ENCODE peak calls at places on chromosome 7, in seven cellular contexts. One of them, this sample, is unnamed.

GRCh38 chr7:151064993-151065392 is 5.6 kb downstream of the SLC4A2 start:
- DNase-seq in stimulated activated CD8-positive, alpha-beta memory T cell treated with anti-CD3 and anti-CD28 coated beads, Interleukin-15, amount 100 ng/mL, for 4 hours: no peak
- DNase-seq in GM04503: no peak
- DNase-seq in NCI-H510A treated with DMSO at 0.1 percent for 48 hours: no peak
- DNase-seq in activated effector memory CD4-positive, alpha-beta T cell treated with anti-CD3 and anti-CD28 coated beads, Interleukin-2, amount 50 U/mL, for 16 hours: no peak
- DNase-seq in HuH-7: no peak
- DNase-seq in hypothalamus: no peak
- DNase-seq in this sample: no peak

GRCh38 chr7:8282871-8283270 is 20.9 kb upstream of the ICA1 start:
- DNase-seq in stimulated activated CD8-positive, alpha-beta memory T cell treated with anti-CD3 and anti-CD28 coated beads, Interleukin-15, amount 100 ng/mL, for 4 hours: no peak
- DNase-seq in GM04503: no peak
- DNase-seq in NCI-H510A treated with DMSO at 0.1 percent for 48 hours: no peak
- DNase-seq in activated effector memory CD4-positive, alpha-beta T cell treated with anti-CD3 and anti-CD28 coated beads, Interleukin-2, amount 50 U/mL, for 16 hours: no peak
- DNase-seq in HuH-7: no peak
- DNase-seq in hypothalamus: no peak
- DNase-seq in this sample: no peak

GRCh38 chr7:118870187-118870586 is 645.7 kb downstream of the ANKRD7 start:
- DNase-seq in stimulated activated CD8-positive, alpha-beta memory T cell treated with anti-CD3 and anti-CD28 coated beads, Interleukin-15, amount 100 ng/mL, for 4 hours: no peak
- DNase-seq in GM04503: no peak
- DNase-seq in NCI-H510A treated with DMSO at 0.1 percent for 48 hours: no peak
- DNase-seq in activated effector memory CD4-positive, alpha-beta T cell treated with anti-CD3 and anti-CD28 coated beads, Interleukin-2, amount 50 U/mL, for 16 hours: no peak
- DNase-seq in HuH-7: no peak
- DNase-seq in hypothalamus: no peak
- DNase-seq in this sample: no peak

GRCh38 chr7:57207836-57208235 is 75.6 kb upstream of the ZNF479 start:
- DNase-seq in stimulated activated CD8-positive, alpha-beta memory T cell treated with anti-CD3 and anti-CD28 coated beads, Interleukin-15, amount 100 ng/mL, for 4 hours: no peak
- DNase-seq in GM04503: no peak
- DNase-seq in NCI-H510A treated with DMSO at 0.1 percent for 48 hours: no peak
- DNase-seq in activated effector memory CD4-positive, alpha-beta T cell treated with anti-CD3 and anti-CD28 coated beads, Interleukin-2, amount 50 U/mL, for 16 hours: no peak
- DNase-seq in HuH-7: no peak
- DNase-seq in hypothalamus: no peak
- DNase-seq in this sample: no peak

GRCh38 chr7:136009488-136010079 is 32.4 kb upstream of the MTPN start:
- DNase-seq in stimulated activated CD8-positive, alpha-beta memory T cell treated with anti-CD3 and anti-CD28 coated beads, Interleukin-15, amount 100 ng/mL, for 4 hours: no peak
- DNase-seq in GM04503: no peak
- DNase-seq in NCI-H510A treated with DMSO at 0.1 percent for 48 hours: peak; percentile 49
- DNase-seq in activated effector memory CD4-positive, alpha-beta T cell treated with anti-CD3 and anti-CD28 coated beads, Interleukin-2, amount 50 U/mL, for 16 hours: no peak
- DNase-seq in HuH-7: peak; percentile 5
- DNase-seq in hypothalamus: no peak
- DNase-seq in this sample: peak; percentile 46

GRCh38 chr7:75795831-75796285 is 17.7 kb downstream of the CCL24 start:
- DNase-seq in stimulated activated CD8-positive, alpha-beta memory T cell treated with anti-CD3 and anti-CD28 coated beads, Interleukin-15, amount 100 ng/mL, for 4 hours: no peak
- DNase-seq in GM04503: no peak
- DNase-seq in NCI-H510A treated with DMSO at 0.1 percent for 48 hours: no peak
- DNase-seq in activated effector memory CD4-positive, alpha-beta T cell treated with anti-CD3 and anti-CD28 coated beads, Interleukin-2, amount 50 U/mL, for 16 hours: no peak
- DNase-seq in HuH-7: no peak
- DNase-seq in hypothalamus: no peak
- DNase-seq in this sample: no peak

GRCh38 chr7:12234334-12234733 is 23.2 kb downstream of the TMEM106B start:
- DNase-seq in stimulated activated CD8-positive, alpha-beta memory T cell treated with anti-CD3 and anti-CD28 coated beads, Interleukin-15, amount 100 ng/mL, for 4 hours: no peak
- DNase-seq in GM04503: no peak
- DNase-seq in NCI-H510A treated with DMSO at 0.1 percent for 48 hours: no peak
- DNase-seq in activated effector memory CD4-positive, alpha-beta T cell treated with anti-CD3 and anti-CD28 coated beads, Interleukin-2, amount 50 U/mL, for 16 hours: no peak
- DNase-seq in HuH-7: no peak
- DNase-seq in hypothalamus: no peak
- DNase-seq in this sample: no peak

GRCh38 chr7:80312139-80312661 is 177.6 kb downstream of the GNAI1 start:
- DNase-seq in stimulated activated CD8-positive, alpha-beta memory T cell treated with anti-CD3 and anti-CD28 coated beads, Interleukin-15, amount 100 ng/mL, for 4 hours: no peak
- DNase-seq in GM04503: no peak
- DNase-seq in NCI-H510A treated with DMSO at 0.1 percent for 48 hours: peak; percentile 8
- DNase-seq in activated effector memory CD4-positive, alpha-beta T cell treated with anti-CD3 and anti-CD28 coated beads, Interleukin-2, amount 50 U/mL, for 16 hours: no peak
- DNase-seq in HuH-7: no peak
- DNase-seq in hypothalamus: no peak
- DNase-seq in this sample: peak; percentile 42

GRCh38 chr7:99459087-99459486 is 6.9 kb downstream of the ATP5MF start:
- DNase-seq in stimulated activated CD8-positive, alpha-beta memory T cell treated with anti-CD3 and anti-CD28 coated beads, Interleukin-15, amount 100 ng/mL, for 4 hours: no peak
- DNase-seq in GM04503: no peak
- DNase-seq in NCI-H510A treated with DMSO at 0.1 percent for 48 hours: no peak
- DNase-seq in activated effector memory CD4-positive, alpha-beta T cell treated with anti-CD3 and anti-CD28 coated beads, Interleukin-2, amount 50 U/mL, for 16 hours: no peak
- DNase-seq in HuH-7: peak; percentile 55
- DNase-seq in hypothalamus: no peak
- DNase-seq in this sample: peak; percentile 25

GRCh38 chr7:25087855-25088254 is 37.2 kb downstream of the CYCS start:
- DNase-seq in stimulated activated CD8-positive, alpha-beta memory T cell treated with anti-CD3 and anti-CD28 coated beads, Interleukin-15, amount 100 ng/mL, for 4 hours: no peak
- DNase-seq in GM04503: no peak
- DNase-seq in NCI-H510A treated with DMSO at 0.1 percent for 48 hours: no peak
- DNase-seq in activated effector memory CD4-positive, alpha-beta T cell treated with anti-CD3 and anti-CD28 coated beads, Interleukin-2, amount 50 U/mL, for 16 hours: no peak
- DNase-seq in HuH-7: no peak
- DNase-seq in hypothalamus: no peak
- DNase-seq in this sample: no peak

GRCh38 chr7:90688826-90689225 is 92.7 kb downstream of the CDK14 start:
- DNase-seq in stimulated activated CD8-positive, alpha-beta memory T cell treated with anti-CD3 and anti-CD28 coated beads, Interleukin-15, amount 100 ng/mL, for 4 hours: no peak
- DNase-seq in GM04503: no peak
- DNase-seq in NCI-H510A treated with DMSO at 0.1 percent for 48 hours: no peak
- DNase-seq in activated effector memory CD4-positive, alpha-beta T cell treated with anti-CD3 and anti-CD28 coated beads, Interleukin-2, amount 50 U/mL, for 16 hours: no peak
- DNase-seq in HuH-7: no peak
- DNase-seq in hypothalamus: no peak
- DNase-seq in this sample: no peak

GRCh38 chr7:130990178-130990832 is 256.3 kb upstream of the KLF14 start:
- DNase-seq in stimulated activated CD8-positive, alpha-beta memory T cell treated with anti-CD3 and anti-CD28 coated beads, Interleukin-15, amount 100 ng/mL, for 4 hours: no peak
- DNase-seq in GM04503: no peak
- DNase-seq in NCI-H510A treated with DMSO at 0.1 percent for 48 hours: no peak
- DNase-seq in activated effector memory CD4-positive, alpha-beta T cell treated with anti-CD3 and anti-CD28 coated beads, Interleukin-2, amount 50 U/mL, for 16 hours: peak; percentile 80
- DNase-seq in HuH-7: no peak
- DNase-seq in hypothalamus: no peak
- DNase-seq in this sample: no peak

GRCh38 chr7:82810558-82811259 is 352.0 kb downstream of the PCLO start:
- DNase-seq in stimulated activated CD8-positive, alpha-beta memory T cell treated with anti-CD3 and anti-CD28 coated beads, Interleukin-15, amount 100 ng/mL, for 4 hours: no peak
- DNase-seq in GM04503: peak; percentile 59
- DNase-seq in NCI-H510A treated with DMSO at 0.1 percent for 48 hours: peak; percentile 56
- DNase-seq in activated effector memory CD4-positive, alpha-beta T cell treated with anti-CD3 and anti-CD28 coated beads, Interleukin-2, amount 50 U/mL, for 16 hours: no peak
- DNase-seq in HuH-7: peak; percentile 42
- DNase-seq in hypothalamus: no peak
- DNase-seq in this sample: peak; percentile 87

GRCh38 chr7:129298268-129298893 is 73.6 kb downstream of the AHCYL2 start:
- DNase-seq in stimulated activated CD8-positive, alpha-beta memory T cell treated with anti-CD3 and anti-CD28 coated beads, Interleukin-15, amount 100 ng/mL, for 4 hours: peak; percentile 5
- DNase-seq in GM04503: no peak
- DNase-seq in NCI-H510A treated with DMSO at 0.1 percent for 48 hours: peak; percentile 24
- DNase-seq in activated effector memory CD4-positive, alpha-beta T cell treated with anti-CD3 and anti-CD28 coated beads, Interleukin-2, amount 50 U/mL, for 16 hours: peak; percentile 76
- DNase-seq in HuH-7: peak; percentile 33
- DNase-seq in hypothalamus: no peak
- DNase-seq in this sample: peak; percentile 37

GRCh38 chr7:17054836-17055235 is 173.1 kb upstream of the AGR3 start:
- DNase-seq in stimulated activated CD8-positive, alpha-beta memory T cell treated with anti-CD3 and anti-CD28 coated beads, Interleukin-15, amount 100 ng/mL, for 4 hours: no peak
- DNase-seq in GM04503: no peak
- DNase-seq in NCI-H510A treated with DMSO at 0.1 percent for 48 hours: no peak
- DNase-seq in activated effector memory CD4-positive, alpha-beta T cell treated with anti-CD3 and anti-CD28 coated beads, Interleukin-2, amount 50 U/mL, for 16 hours: no peak
- DNase-seq in HuH-7: no peak
- DNase-seq in hypothalamus: no peak
- DNase-seq in this sample: no peak

GRCh38 chr7:36514289-36515243 is 124.9 kb downstream of the ANLN start:
- DNase-seq in stimulated activated CD8-positive, alpha-beta memory T cell treated with anti-CD3 and anti-CD28 coated beads, Interleukin-15, amount 100 ng/mL, for 4 hours: no peak
- DNase-seq in GM04503: no peak
- DNase-seq in NCI-H510A treated with DMSO at 0.1 percent for 48 hours: no peak
- DNase-seq in activated effector memory CD4-positive, alpha-beta T cell treated with anti-CD3 and anti-CD28 coated beads, Interleukin-2, amount 50 U/mL, for 16 hours: no peak
- DNase-seq in HuH-7: no peak
- DNase-seq in hypothalamus: no peak
- DNase-seq in this sample: peak; percentile 35

GRCh38 chr7:132084776-132085388 is 491.4 kb downstream of the PLXNA4 start:
- DNase-seq in stimulated activated CD8-positive, alpha-beta memory T cell treated with anti-CD3 and anti-CD28 coated beads, Interleukin-15, amount 100 ng/mL, for 4 hours: no peak
- DNase-seq in GM04503: no peak
- DNase-seq in NCI-H510A treated with DMSO at 0.1 percent for 48 hours: no peak
- DNase-seq in activated effector memory CD4-positive, alpha-beta T cell treated with anti-CD3 and anti-CD28 coated beads, Interleukin-2, amount 50 U/mL, for 16 hours: no peak
- DNase-seq in HuH-7: no peak
- DNase-seq in hypothalamus: no peak
- DNase-seq in this sample: peak; percentile 54

This sample was measured in RPMI7951.